ENCODE peak calls at places on chromosome 1, in six cellular contexts. F is neural crest cell, B is kidney epithelial cell, L is HFF-Myc, U is fibroblast of pulmonary artery, O is prostate gland. D is an unnamed sample.

GRCh38 chr1:82562448-82562847 is 761.7 kb downstream of the ADGRL2 start:
- DNase-seq in F (no peak), B (no peak), L (no peak), U (no peak), O (no peak), D (no peak)

GRCh38 chr1:229114315-229114714 is 156.6 kb upstream of the RAB4A start:
- DNase-seq in F (no peak), B (no peak), L (no peak), U (peak; percentile 10), O (no peak), D (no peak)

GRCh38 chr1:94081566-94082344 is 39.2 kb downstream of the ABCA4 start:
- DNase-seq in F (no peak), B (no peak), L (no peak), U (peak; percentile 69), O (no peak), D (no peak)

GRCh38 chr1:55063562-55063942 is 24.2 kb downstream of the PCSK9 start:
- DNase-seq in F (no peak), B (no peak), L (no peak), U (no peak), O (peak; percentile 39), D (no peak)

GRCh38 chr1:165069829-165070228 is 286.7 kb downstream of the LMX1A start:
- DNase-seq in F (no peak), B (no peak), L (no peak), U (no peak), O (peak; percentile 77), D (no peak)

GRCh38 chr1:23251812-23252211 is 34.5 kb upstream of the HTR1D start:
- DNase-seq in F (no peak), B (no peak), L (no peak), U (no peak), O (no peak), D (no peak)

GRCh38 chr1:107829083-107829771 is 135.8 kb downstream of the VAV3 start:
- DNase-seq in F (no peak), B (no peak), L (no peak), U (peak; percentile 35), O (no peak), D (no peak)

GRCh38 chr1:173269490-173270230 is 62.5 kb upstream of the TNFSF4 start:
- DNase-seq in F (no peak), B (peak; percentile 55), L (peak; percentile 16), U (peak; percentile 93), O (no peak), D (no peak)

DNA sequence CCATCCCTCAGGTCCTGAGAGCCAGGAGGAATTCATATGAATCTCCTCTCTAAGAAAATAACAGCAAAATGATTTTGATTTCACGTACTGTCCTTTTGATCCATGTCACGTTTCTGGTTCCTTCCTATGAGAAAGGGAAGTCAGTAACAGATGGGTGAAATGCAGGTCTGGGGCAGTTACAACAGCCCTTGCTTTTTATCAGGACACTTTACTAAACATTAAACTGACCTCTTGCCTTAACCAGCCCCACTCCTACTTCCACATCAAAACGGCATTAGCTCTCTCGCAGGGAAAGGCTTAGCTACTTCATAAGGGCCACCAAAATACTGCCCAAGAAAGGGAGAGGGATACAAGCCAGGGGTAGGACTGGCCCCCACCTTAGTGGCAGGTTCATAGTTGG is 59.0 kb downstream of the SPATA46 start:
- DNase-seq in F (no peak), B (no peak), L (no peak), U (no peak), O (no peak), D (no peak)
- TF ChIP-seq CTCF in F (no peak), B (no peak), L (no peak), U (no peak), O (no peak), D (no peak)

DNA sequence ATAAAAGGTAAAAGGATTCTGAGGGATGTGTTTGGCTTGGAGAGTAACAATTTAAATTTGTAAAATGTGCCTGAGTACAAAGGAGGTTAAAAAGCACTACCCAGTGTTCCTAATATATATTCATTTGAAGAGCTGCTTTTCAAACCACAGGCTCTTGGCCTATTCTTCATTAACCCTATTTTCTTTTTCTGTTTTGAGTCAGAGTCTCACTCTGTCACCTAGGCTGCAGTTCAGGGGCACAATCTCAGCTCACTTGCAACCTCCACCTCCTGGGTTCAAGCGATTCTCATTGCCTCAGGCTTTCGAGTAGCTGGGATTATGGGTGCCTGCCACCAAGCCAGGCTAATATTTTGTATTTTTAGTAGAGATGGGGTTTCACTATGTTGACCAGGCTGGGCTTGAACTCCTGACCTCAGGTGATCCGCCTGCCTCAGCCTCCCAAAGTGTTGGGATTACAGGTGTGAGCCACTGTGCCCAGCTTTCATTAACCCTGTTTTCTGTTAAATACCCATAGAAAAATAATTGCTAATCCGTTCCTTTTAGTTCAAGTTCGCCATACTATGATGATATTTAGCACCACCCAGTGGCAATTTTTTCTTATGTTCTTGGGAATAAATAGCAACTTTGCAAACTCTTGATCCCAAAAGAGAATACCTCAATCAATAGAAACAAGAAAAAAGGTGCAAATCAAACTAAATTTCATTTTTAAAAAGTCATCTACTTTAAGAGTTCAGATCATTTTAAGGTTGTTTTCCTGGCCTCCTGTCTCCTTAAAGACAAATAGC is 30.5 kb downstream of the ZBTB8OS start:
- DNase-seq in F (no peak), B (no peak), L (no peak), U (peak; percentile 54), O (no peak), D (no peak)
- TF ChIP-seq CTCF in F (peak; percentile 42), B (no peak), L (no peak), U (peak; percentile 26), O (no peak), D (no peak)

GRCh38 chr1:111789077-111789476 is 33.4 kb downstream of the DDX20 start:
- DNase-seq in F (no peak), B (no peak), L (no peak), U (peak; percentile 38), O (no peak), D (no peak)

GRCh38 chr1:111786669-111787207 is 31.0 kb downstream of the DDX20 start:
- DNase-seq in F (no peak), B (no peak), L (no peak), U (no peak), O (no peak), D (no peak)

GRCh38 chr1:111792249-111792648 is 36.5 kb downstream of the DDX20 start:
- DNase-seq in F (no peak), B (no peak), L (no peak), U (no peak), O (no peak), D (no peak)

GRCh38 chr1:111793896-111794295 is 38.2 kb downstream of the DDX20 start:
- DNase-seq in F (no peak), B (no peak), L (no peak), U (no peak), O (no peak), D (no peak)

GRCh38 chr1:111789666-111790316 is 34.1 kb downstream of the DDX20 start:
- DNase-seq in F (no peak), B (no peak), L (peak; percentile 9), U (peak; percentile 71), O (no peak), D (no peak)
- TF ChIP-seq CTCF in F (no peak), B (no peak), L (no peak), U (no peak), O (no peak), D (no peak)

GRCh38 chr1:21919520-21919919 is 17.6 kb downstream of the HSPG2 start:
- DNase-seq in F (no peak), B (no peak), L (no peak), U (peak; percentile 72), O (no peak), D (no peak)

GRCh38 chr1:21924503-21925005 is 12.6 kb downstream of the HSPG2 start:
- DNase-seq in F (no peak), B (no peak), L (no peak), U (peak; percentile 55), O (no peak), D (no peak)

GRCh38 chr1:21925334-21925940 is 11.7 kb downstream of the HSPG2 start:
- DNase-seq in F (no peak), B (no peak), L (no peak), U (no peak), O (no peak), D (no peak)

GRCh38 chr1:21921100-21921875 is 15.8 kb downstream of the HSPG2 start:
- DNase-seq in F (no peak), B (peak; percentile 89), L (no peak), U (no peak), O (no peak), D (no peak)

DNA sequence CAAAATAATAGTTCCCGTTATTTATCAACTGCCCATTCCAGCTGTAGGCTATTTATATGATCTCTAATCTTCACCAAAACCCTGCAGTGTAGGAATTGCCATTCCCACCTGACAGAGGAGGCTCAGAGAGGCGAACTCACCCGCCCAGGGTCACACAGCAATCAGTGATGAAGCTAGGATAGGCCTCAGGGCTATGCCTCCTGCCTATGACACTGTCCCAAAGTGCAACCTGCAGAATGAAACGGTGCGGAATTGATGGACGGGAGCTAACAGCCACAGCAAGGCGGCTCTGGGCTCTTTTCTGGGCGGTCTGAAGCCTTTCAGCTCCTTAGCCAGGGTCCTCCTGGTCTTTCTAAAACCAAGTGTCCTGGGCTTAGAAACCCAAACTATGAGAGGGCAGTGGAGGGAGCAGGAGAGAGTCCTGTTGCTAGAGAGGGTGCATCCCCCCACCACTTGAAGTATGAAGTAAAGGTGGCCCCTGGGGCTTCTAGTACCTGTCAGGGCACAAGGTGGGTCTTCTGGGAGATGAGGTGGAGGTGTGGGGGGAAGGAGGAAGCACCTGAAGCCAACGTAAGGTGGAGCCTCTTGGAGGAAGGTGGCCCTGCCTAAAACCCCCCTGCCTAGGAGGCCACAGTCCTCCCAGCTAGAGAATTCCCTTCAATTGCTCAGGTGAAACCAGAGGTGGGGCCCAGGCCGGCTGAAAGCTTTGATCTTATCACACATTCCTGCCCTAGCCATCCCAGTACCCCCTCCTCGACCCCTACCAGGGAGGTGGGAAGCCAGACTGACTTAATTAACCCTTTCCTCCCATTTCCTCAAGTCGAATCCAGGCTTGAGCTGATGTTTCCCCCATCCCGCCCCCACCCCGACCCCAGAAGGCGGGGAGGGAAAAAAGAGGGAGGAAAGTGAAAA is 14.8 kb downstream of the HSPG2 start:
- DNase-seq in F (no peak), B (no peak), L (no peak), U (no peak), O (no peak), D (no peak)
- TF ChIP-seq CTCF in F (no peak), B (no peak), L (no peak), U (no peak), O (no peak), D (no peak)

DNA sequence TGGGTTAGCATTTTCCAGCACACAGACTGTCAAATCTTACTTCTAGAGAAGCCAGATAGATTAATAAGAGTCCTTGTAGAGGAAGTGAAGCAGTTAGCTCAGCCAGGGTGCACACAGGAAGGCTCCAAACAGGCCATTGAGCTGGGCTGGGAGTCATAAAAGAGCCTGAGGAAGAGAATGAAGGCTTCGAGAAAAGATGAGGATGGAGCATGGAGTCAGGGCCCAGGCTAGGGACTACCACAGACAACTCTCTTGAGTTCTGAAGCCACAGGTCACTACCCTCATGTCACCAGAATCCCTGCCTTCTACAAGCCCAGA is 10.3 kb downstream of the EXTL1 start:
- DNase-seq in F (no peak), B (no peak), L (no peak), U (no peak), O (no peak), D (no peak)
- TF ChIP-seq CTCF in F (no peak), B (no peak), L (no peak), U (no peak), O (no peak), D (no peak)

GRCh38 chr1:156336242-156336641 is 1.9 kb downstream of the CCT3 start:
- DNase-seq in F (no peak), B (no peak), L (no peak), U (no peak), O (no peak), D (no peak)
- TF ChIP-seq CTCF in F (peak; percentile 29), B (peak; percentile 35), L (peak; percentile 23), U (peak; percentile 17), O (no peak), D (no peak)